ENCODE peak calls at places on chromosomes 3 and 15, in nine cellular contexts. One of them, this sample, is unnamed.
A peak's percentile ranks its signal among the peaks of the same experiment; 100 is the strongest.

GRCh38 chr3:22383285-22383684 is 632.3 kb upstream of the ZNF385D start:
- DNase-seq in KBM-7: no peak
- DNase-seq in LoVo: no peak
- DNase-seq in NCI-H460: no peak
- DNase-seq in right atrium auricular region: no peak
- DNase-seq in naive thymus-derived CD8-positive, alpha-beta T cell: no peak
- DNase-seq in HTR-8/SVneo: no peak
- DNase-seq in AG04450: no peak
- DNase-seq in NCI-H2107: no peak
- DNase-seq in this sample: no peak

GRCh38 chr3:48151058-48151806 is 37.0 kb downstream of the CDC25A start:
- DNase-seq in KBM-7: peak; percentile 83
- DNase-seq in LoVo: peak; percentile 73
- DNase-seq in NCI-H460: peak; percentile 67
- DNase-seq in right atrium auricular region: peak; percentile 85
- DNase-seq in naive thymus-derived CD8-positive, alpha-beta T cell: peak; percentile 41
- DNase-seq in HTR-8/SVneo: peak; percentile 86
- DNase-seq in AG04450: peak; percentile 66
- DNase-seq in NCI-H2107: peak; percentile 56
- DNase-seq in this sample: peak; percentile 46

GRCh38 chr15:31557899-31558298 is 231.3 kb downstream of the KLF13 start:
- DNase-seq in KBM-7: no peak
- DNase-seq in LoVo: no peak
- DNase-seq in NCI-H460: no peak
- DNase-seq in right atrium auricular region: no peak
- DNase-seq in naive thymus-derived CD8-positive, alpha-beta T cell: no peak
- DNase-seq in HTR-8/SVneo: no peak
- DNase-seq in AG04450: no peak
- DNase-seq in NCI-H2107: no peak
- DNase-seq in this sample: no peak

GRCh38 chr3:38125305-38126120 is 11.4 kb downstream of the ACAA1 start:
- DNase-seq in KBM-7: no peak
- DNase-seq in LoVo: no peak
- DNase-seq in NCI-H460: no peak
- DNase-seq in right atrium auricular region: peak; percentile 23
- DNase-seq in naive thymus-derived CD8-positive, alpha-beta T cell: no peak
- DNase-seq in HTR-8/SVneo: no peak
- DNase-seq in AG04450: no peak
- DNase-seq in NCI-H2107: no peak
- DNase-seq in this sample: no peak

GRCh38 chr15:93072011-93072410 is 17.0 kb downstream of the RGMA start:
- DNase-seq in KBM-7: no peak
- DNase-seq in LoVo: no peak
- DNase-seq in NCI-H460: no peak
- DNase-seq in right atrium auricular region: no peak
- DNase-seq in naive thymus-derived CD8-positive, alpha-beta T cell: no peak
- DNase-seq in HTR-8/SVneo: no peak
- DNase-seq in AG04450: no peak
- DNase-seq in NCI-H2107: no peak
- DNase-seq in this sample: no peak

GRCh38 chr3:25604107-25604805 is 60.5 kb downstream of the TOP2B start:
- DNase-seq in KBM-7: peak; percentile 73
- DNase-seq in LoVo: no peak
- DNase-seq in NCI-H460: no peak
- DNase-seq in right atrium auricular region: no peak
- DNase-seq in naive thymus-derived CD8-positive, alpha-beta T cell: no peak
- DNase-seq in HTR-8/SVneo: peak; percentile 46
- DNase-seq in AG04450: peak; percentile 33
- DNase-seq in NCI-H2107: no peak
- DNase-seq in this sample: peak; percentile 47

GRCh38 chr3:50405249-50405648 is 45.9 kb upstream of the TMEM115 start:
- DNase-seq in KBM-7: peak; percentile 27
- DNase-seq in LoVo: peak; percentile 14
- DNase-seq in NCI-H460: peak; percentile 23
- DNase-seq in right atrium auricular region: no peak
- DNase-seq in naive thymus-derived CD8-positive, alpha-beta T cell: peak; percentile 26
- DNase-seq in HTR-8/SVneo: no peak
- DNase-seq in AG04450: no peak
- DNase-seq in NCI-H2107: no peak
- DNase-seq in this sample: no peak

GRCh38 chr15:69685524-69686452 is 233.2 kb downstream of the RPLP1 start:
- DNase-seq in KBM-7: no peak
- DNase-seq in LoVo: no peak
- DNase-seq in NCI-H460: no peak
- DNase-seq in right atrium auricular region: no peak
- DNase-seq in naive thymus-derived CD8-positive, alpha-beta T cell: no peak
- DNase-seq in HTR-8/SVneo: no peak
- DNase-seq in AG04450: no peak
- DNase-seq in NCI-H2107: peak; percentile 68
- DNase-seq in this sample: no peak

This sample was measured in HS-27A.